ENCODE peak calls at places on chromosomes 7 and 10, in eight cellular contexts. One of them, this sample, is unnamed.

GRCh38 chr10:13528138-13528874 is 508 bp downstream of the BEND7 start:
- DNase-seq in lung: no peak
- DNase-seq in left lung: no peak
- DNase-seq in left ventricle myocardium inferior: peak; percentile 22
- DNase-seq in tibial artery: no peak
- DNase-seq in MM.1S: no peak
- DNase-seq in heart left ventricle: no peak
- DNase-seq in suprapubic skin: no peak
- DNase-seq in this sample: no peak

GRCh38 chr7:121153995-121154394 is 165.5 kb downstream of the CPED1 start:
- DNase-seq in lung: no peak
- DNase-seq in left lung: no peak
- DNase-seq in left ventricle myocardium inferior: no peak
- DNase-seq in tibial artery: no peak
- DNase-seq in MM.1S: no peak
- DNase-seq in heart left ventricle: no peak
- DNase-seq in suprapubic skin: no peak
- DNase-seq in this sample: no peak

GRCh38 chr7:5420108-5420840 is 3.4 kb downstream of the TNRC18 start:
- DNase-seq in lung: peak; percentile 35
- DNase-seq in left lung: no peak
- DNase-seq in left ventricle myocardium inferior: peak; percentile 38
- DNase-seq in tibial artery: no peak
- DNase-seq in MM.1S: no peak
- DNase-seq in heart left ventricle: peak; percentile 38
- DNase-seq in suprapubic skin: no peak
- DNase-seq in this sample: no peak

GRCh38 chr10:99395750-99396445 is 34.5 kb downstream of the GOT1 start:
- DNase-seq in lung: no peak
- DNase-seq in left lung: peak; percentile 43
- DNase-seq in left ventricle myocardium inferior: no peak
- DNase-seq in tibial artery: no peak
- DNase-seq in MM.1S: no peak
- DNase-seq in heart left ventricle: no peak
- DNase-seq in suprapubic skin: no peak
- DNase-seq in this sample: no peak

GRCh38 chr10:89032141-89032814 is 41.7 kb downstream of the FAS start:
- DNase-seq in lung: peak; percentile 60
- DNase-seq in left lung: peak; percentile 77
- DNase-seq in left ventricle myocardium inferior: peak; percentile 26
- DNase-seq in tibial artery: no peak
- DNase-seq in MM.1S: peak; percentile 39
- DNase-seq in heart left ventricle: no peak
- DNase-seq in suprapubic skin: no peak
- DNase-seq in this sample: no peak

GRCh38 chr7:37882086-37882485 is 33.7 kb downstream of the NME8 start:
- DNase-seq in lung: no peak
- DNase-seq in left lung: no peak
- DNase-seq in left ventricle myocardium inferior: no peak
- DNase-seq in tibial artery: no peak
- DNase-seq in MM.1S: no peak
- DNase-seq in heart left ventricle: no peak
- DNase-seq in suprapubic skin: no peak
- DNase-seq in this sample: no peak

GRCh38 chr10:89649051-89649450 is 4.0 kb upstream of the PANK1 start:
- DNase-seq in lung: no peak
- DNase-seq in left lung: no peak
- DNase-seq in left ventricle myocardium inferior: no peak
- DNase-seq in tibial artery: no peak
- DNase-seq in MM.1S: no peak
- DNase-seq in heart left ventricle: no peak
- DNase-seq in suprapubic skin: no peak
- DNase-seq in this sample: no peak

GRCh38 chr10:102648889-102649752 is 4.8 kb downstream of the TRIM8 start:
- DNase-seq in lung: no peak
- DNase-seq in left lung: no peak
- DNase-seq in left ventricle myocardium inferior: peak; percentile 47
- DNase-seq in tibial artery: no peak
- DNase-seq in MM.1S: peak; percentile 4
- DNase-seq in heart left ventricle: peak; percentile 59
- DNase-seq in suprapubic skin: no peak
- DNase-seq in this sample: no peak

GRCh38 chr7:105212236-105212635 is 176.5 kb downstream of the SRPK2 start:
- DNase-seq in lung: no peak
- DNase-seq in left lung: no peak
- DNase-seq in left ventricle myocardium inferior: no peak
- DNase-seq in tibial artery: no peak
- DNase-seq in MM.1S: no peak
- DNase-seq in heart left ventricle: no peak
- DNase-seq in suprapubic skin: no peak
- DNase-seq in this sample: no peak

GRCh38 chr7:40761757-40762342 is 627.0 kb downstream of the SUGCT start:
- DNase-seq in lung: no peak
- DNase-seq in left lung: no peak
- DNase-seq in left ventricle myocardium inferior: no peak
- DNase-seq in tibial artery: no peak
- DNase-seq in MM.1S: no peak
- DNase-seq in heart left ventricle: no peak
- DNase-seq in suprapubic skin: no peak
- DNase-seq in this sample: no peak

GRCh38 chr10:17474595-17474994 is 20.2 kb upstream of the ST8SIA6 start:
- DNase-seq in lung: no peak
- DNase-seq in left lung: no peak
- DNase-seq in left ventricle myocardium inferior: no peak
- DNase-seq in tibial artery: no peak
- DNase-seq in MM.1S: no peak
- DNase-seq in heart left ventricle: no peak
- DNase-seq in suprapubic skin: no peak
- DNase-seq in this sample: no peak

GRCh38 chr7:113742377-113742776 is 176.4 kb downstream of the PPP1R3A start:
- DNase-seq in lung: no peak
- DNase-seq in left lung: no peak
- DNase-seq in left ventricle myocardium inferior: no peak
- DNase-seq in tibial artery: no peak
- DNase-seq in MM.1S: no peak
- DNase-seq in heart left ventricle: no peak
- DNase-seq in suprapubic skin: no peak
- DNase-seq in this sample: no peak

GRCh38 chr10:59753267-59753666 is at the start of gene MRLN:
- DNase-seq in lung: no peak
- DNase-seq in left lung: no peak
- DNase-seq in left ventricle myocardium inferior: no peak
- DNase-seq in tibial artery: no peak
- DNase-seq in MM.1S: no peak
- DNase-seq in heart left ventricle: no peak
- DNase-seq in suprapubic skin: no peak
- DNase-seq in this sample: no peak

GRCh38 chr10:4691776-4692175 is 134.2 kb upstream of the AKR1E2 start:
- DNase-seq in lung: no peak
- DNase-seq in left lung: no peak
- DNase-seq in left ventricle myocardium inferior: no peak
- DNase-seq in tibial artery: no peak
- DNase-seq in MM.1S: no peak
- DNase-seq in heart left ventricle: no peak
- DNase-seq in suprapubic skin: no peak
- DNase-seq in this sample: no peak

GRCh38 chr10:652226-652625 is 37.2 kb downstream of the DIP2C start:
- DNase-seq in lung: no peak
- DNase-seq in left lung: no peak
- DNase-seq in left ventricle myocardium inferior: no peak
- DNase-seq in tibial artery: no peak
- DNase-seq in MM.1S: no peak
- DNase-seq in heart left ventricle: no peak
- DNase-seq in suprapubic skin: no peak
- DNase-seq in this sample: no peak

GRCh38 chr7:129771928-129772479 is 160.5 kb downstream of the NRF1 start:
- DNase-seq in lung: no peak
- DNase-seq in left lung: no peak
- DNase-seq in left ventricle myocardium inferior: no peak
- DNase-seq in tibial artery: no peak
- DNase-seq in MM.1S: no peak
- DNase-seq in heart left ventricle: no peak
- DNase-seq in suprapubic skin: no peak
- DNase-seq in this sample: no peak

GRCh38 chr10:58280485-58280884 is 11.5 kb downstream of the CISD1 start:
- DNase-seq in lung: no peak
- DNase-seq in left lung: no peak
- DNase-seq in left ventricle myocardium inferior: no peak
- DNase-seq in tibial artery: no peak
- DNase-seq in MM.1S: no peak
- DNase-seq in heart left ventricle: no peak
- DNase-seq in suprapubic skin: no peak
- DNase-seq in this sample: no peak

GRCh38 chr10:98611432-98611831 is 164.7 kb upstream of the HPS1 start:
- DNase-seq in lung: no peak
- DNase-seq in left lung: no peak
- DNase-seq in left ventricle myocardium inferior: no peak
- DNase-seq in tibial artery: no peak
- DNase-seq in MM.1S: no peak
- DNase-seq in heart left ventricle: no peak
- DNase-seq in suprapubic skin: no peak
- DNase-seq in this sample: no peak

GRCh38 chr7:22572292-22572691 is 72.3 kb upstream of the STEAP1B start:
- DNase-seq in lung: no peak
- DNase-seq in left lung: no peak
- DNase-seq in left ventricle myocardium inferior: no peak
- DNase-seq in tibial artery: no peak
- DNase-seq in MM.1S: no peak
- DNase-seq in heart left ventricle: no peak
- DNase-seq in suprapubic skin: no peak
- DNase-seq in this sample: no peak
- H3K27ac ChIP-seq in lung: no peak overlapping the region
- H3K27ac ChIP-seq in left lung: peak overlapping the region; percentile 8
- H3K27ac ChIP-seq in left ventricle myocardium inferior: no peak overlapping the region
- H3K27ac ChIP-seq in tibial artery: no peak overlapping the region
- H3K27ac ChIP-seq in MM.1S: no peak overlapping the region
- H3K27ac ChIP-seq in heart left ventricle: no peak overlapping the region
- H3K27ac ChIP-seq in suprapubic skin: no peak overlapping the region
- H3K27ac ChIP-seq in this sample: no peak overlapping the region

DNA sequence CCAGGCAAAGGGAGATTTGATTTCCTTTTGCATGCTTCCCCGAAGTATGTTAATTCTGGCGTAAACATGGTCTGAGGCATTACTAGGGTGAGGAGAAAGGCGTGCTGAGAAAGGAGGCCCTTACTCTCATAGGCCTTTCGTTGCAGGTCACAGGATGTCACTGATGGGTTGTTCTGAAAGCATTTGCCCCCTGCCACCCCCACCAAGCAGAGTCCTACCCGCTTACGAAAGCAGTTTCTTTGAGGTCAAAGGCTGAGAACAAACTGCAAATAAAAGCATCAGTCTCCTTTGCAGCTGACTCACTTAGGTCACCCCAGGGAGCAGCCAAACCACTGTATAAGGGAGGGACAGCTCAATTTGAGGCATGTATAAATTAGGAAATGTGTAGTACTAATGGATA is 57.1 kb downstream of the BPGM start:
- DNase-seq in lung: no peak
- DNase-seq in left lung: no peak
- DNase-seq in left ventricle myocardium inferior: no peak
- DNase-seq in tibial artery: peak; percentile 50
- DNase-seq in MM.1S: no peak
- DNase-seq in heart left ventricle: no peak
- DNase-seq in suprapubic skin: no peak
- DNase-seq in this sample: no peak
- H3K4me3 ChIP-seq in lung: no peak overlapping the region
- H3K4me3 ChIP-seq in left lung: no peak overlapping the region
- H3K4me3 ChIP-seq in left ventricle myocardium inferior: no peak overlapping the region
- H3K4me3 ChIP-seq in tibial artery: no peak overlapping the region
- H3K4me3 ChIP-seq in MM.1S: no peak overlapping the region
- H3K4me3 ChIP-seq in heart left ventricle: no peak overlapping the region
- H3K4me3 ChIP-seq in suprapubic skin: no peak overlapping the region
- H3K4me3 ChIP-seq in this sample: no peak overlapping the region

DNA sequence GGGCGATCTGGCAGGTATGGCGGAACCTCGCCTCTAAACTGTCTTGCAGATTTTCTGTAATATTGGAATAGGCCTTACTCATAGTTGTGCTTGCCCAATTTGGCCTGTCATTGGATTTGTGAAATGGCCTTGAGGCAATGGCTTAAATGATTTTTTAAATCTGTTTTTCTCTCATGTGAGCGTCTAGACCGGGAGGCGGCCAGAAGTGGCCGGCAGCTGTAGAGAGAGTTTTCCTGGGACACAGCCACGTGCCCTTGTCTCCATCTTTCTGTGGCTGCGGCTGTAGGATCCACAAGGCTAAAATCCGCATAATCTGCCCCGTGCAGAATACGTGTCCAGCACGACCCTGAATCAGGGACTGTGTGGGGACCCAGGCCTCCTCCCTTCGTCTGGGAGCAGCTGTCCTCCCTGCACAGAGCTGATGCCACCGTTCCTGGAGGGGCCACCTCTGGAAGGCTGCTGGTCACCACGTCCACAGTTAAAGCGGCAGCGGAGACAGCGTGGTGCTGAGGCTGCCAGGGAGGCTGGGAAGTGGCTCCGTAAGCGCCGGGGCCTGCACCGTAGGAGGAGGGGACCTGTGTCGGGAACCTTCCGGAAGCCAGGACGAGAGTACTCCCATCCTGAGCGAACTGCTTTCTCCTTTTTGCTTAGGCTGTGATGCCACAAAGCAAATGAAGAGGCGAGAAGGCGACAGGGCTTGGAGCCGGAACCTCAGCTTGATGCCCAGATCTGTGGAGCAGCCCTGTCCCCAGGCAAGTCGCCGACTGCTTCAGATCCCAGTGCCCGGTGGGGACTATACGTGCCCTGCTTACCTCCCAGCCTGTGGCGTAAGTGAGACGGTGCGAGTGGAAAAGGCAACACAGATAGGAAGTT is 99.8 kb downstream of the DYNC2I1 start:
- DNase-seq in lung: no peak
- DNase-seq in left lung: no peak
- DNase-seq in left ventricle myocardium inferior: no peak
- DNase-seq in tibial artery: no peak
- DNase-seq in MM.1S: no peak
- DNase-seq in heart left ventricle: no peak
- DNase-seq in suprapubic skin: no peak
- DNase-seq in this sample: no peak
- H3K27ac ChIP-seq in lung: no peak overlapping the region
- H3K27ac ChIP-seq in left lung: no peak overlapping the region
- H3K27ac ChIP-seq in left ventricle myocardium inferior: no peak overlapping the region
- H3K27ac ChIP-seq in tibial artery: no peak overlapping the region
- H3K27ac ChIP-seq in MM.1S: no peak overlapping the region
- H3K27ac ChIP-seq in heart left ventricle: no peak overlapping the region
- H3K27ac ChIP-seq in suprapubic skin: no peak overlapping the region
- H3K27ac ChIP-seq in this sample: no peak overlapping the region

DNA sequence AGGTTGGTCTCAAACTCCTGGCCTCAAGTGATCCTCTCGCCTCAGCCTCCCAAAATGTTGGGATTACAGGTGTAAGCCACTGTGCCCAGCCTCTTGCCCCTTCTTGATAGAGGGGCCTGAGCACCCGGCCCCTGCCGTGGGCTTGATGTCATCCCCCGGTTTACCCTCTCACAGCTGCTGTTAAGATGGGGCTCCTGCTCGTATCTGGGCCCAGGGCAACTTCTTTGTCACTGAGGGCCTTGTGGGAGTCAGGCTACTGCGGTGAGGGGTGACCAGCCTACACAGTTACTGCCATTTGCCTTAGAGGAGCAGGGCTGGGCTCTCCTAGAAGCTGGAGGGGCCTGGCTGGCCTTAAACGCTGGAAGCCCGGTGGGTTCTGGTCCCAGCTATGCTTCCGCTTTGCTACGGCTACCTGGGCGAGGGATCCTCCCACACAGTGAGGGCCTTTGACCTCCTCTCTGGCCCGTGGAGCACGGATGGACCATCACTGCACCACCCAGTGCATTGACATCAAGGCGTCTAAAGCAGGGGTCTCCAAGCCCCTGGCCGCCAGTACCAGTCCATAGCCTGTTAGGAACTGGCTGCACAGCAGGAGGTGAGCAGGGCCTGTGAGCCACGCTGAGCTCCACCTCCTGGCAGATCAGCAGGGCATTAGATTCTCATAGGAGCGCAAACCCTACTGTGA is 1.1 kb upstream of the TMEM130 start:
- DNase-seq in lung: no peak
- DNase-seq in left lung: peak; percentile 27
- DNase-seq in left ventricle myocardium inferior: no peak
- DNase-seq in tibial artery: peak; percentile 6
- DNase-seq in MM.1S: no peak
- DNase-seq in heart left ventricle: no peak
- DNase-seq in suprapubic skin: peak; percentile 66
- DNase-seq in this sample: no peak
- H3K4me3 ChIP-seq in lung: no peak overlapping the region
- H3K4me3 ChIP-seq in left lung: no peak overlapping the region
- H3K4me3 ChIP-seq in left ventricle myocardium inferior: peak overlapping the region; percentile 60
- H3K4me3 ChIP-seq in tibial artery: peak overlapping the region; percentile 62
- H3K4me3 ChIP-seq in MM.1S: no peak overlapping the region
- H3K4me3 ChIP-seq in heart left ventricle: no peak overlapping the region
- H3K4me3 ChIP-seq in suprapubic skin: no peak overlapping the region
- H3K4me3 ChIP-seq in this sample: no peak overlapping the region

This sample was measured in CD4-positive, CD25-positive, alpha-beta regulatory T cell.